ENCODE peak calls at places on chromosomes 1 and 21, in six cellular contexts. P is AG04450, V is fibroblast of the conjunctiva, E is EH, S is NCI-H2081, G is iPS-NIHi11. O is an unnamed sample.

GRCh38 chr1:197222025-197222685 is 45.9 kb upstream of the CRB1 start:
- DNase-seq in P (no peak), V (no peak), E (no peak), S (no peak), G (no peak), O (no peak)

GRCh38 chr1:37732111-37732780 is 32.7 kb downstream of the EPHA10 start:
- DNase-seq in P (no peak), V (no peak), E (no peak), S (no peak), G (peak), O (peak)

GRCh38 chr1:168637350-168637991 is 61.1 kb downstream of the XCL1 start:
- DNase-seq in P (no peak), V (no peak), E (peak), S (peak), G (peak), O (no peak)

GRCh38 chr1:219278288-219278687 is 104.6 kb downstream of the LYPLAL1 start:
- DNase-seq in P (no peak), V (no peak), E (peak), S (no peak), G (no peak), O (no peak)

GRCh38 chr1:113201560-113201959 is 128.6 kb downstream of the LRIG2 start:
- DNase-seq in P (no peak), V (no peak), E (no peak), S (no peak), G (no peak), O (no peak)

GRCh38 chr1:158417586-158417985 is 8.5 kb downstream of the OR10K2 start:
- DNase-seq in P (no peak), V (no peak), E (no peak), S (no peak), G (no peak), O (no peak)

GRCh38 chr21:15932681-15933200 is 203.0 kb downstream of the USP25 start:
- DNase-seq in P (no peak), V (no peak), E (no peak), S (no peak), G (no peak), O (no peak)

GRCh38 chr1:26239936-26240335 is 5.9 kb downstream of the CEP85 start:
- DNase-seq in P (no peak), V (no peak), E (peak), S (no peak), G (no peak), O (no peak)

GRCh38 chr1:118902299-118903270 is 85.6 kb downstream of the TBX15 start:
- DNase-seq in P (no peak), V (peak), E (peak), S (no peak), G (no peak), O (no peak)

GRCh38 chr1:85451236-85451830 is 13.6 kb downstream of the DDAH1 start:
- DNase-seq in P (no peak), V (no peak), E (no peak), S (no peak), G (no peak), O (no peak)

GRCh38 chr1:64536217-64536835 is 66.4 kb downstream of the CACHD1 start:
- DNase-seq in P (no peak), V (no peak), E (peak), S (peak), G (no peak), O (no peak)

GRCh38 chr1:186255286-186255685 is 119.8 kb downstream of the TPR start:
- DNase-seq in P (no peak), V (no peak), E (no peak), S (no peak), G (no peak), O (no peak)

GRCh38 chr21:39386899-39387298 is 38.0 kb upstream of the HMGN1 start:
- DNase-seq in P (no peak), V (no peak), E (no peak), S (no peak), G (no peak), O (no peak)

GRCh38 chr21:42398414-42399030 is 2.7 kb upstream of the TMPRSS3 start:
- DNase-seq in P (no peak), V (no peak), E (no peak), S (no peak), G (no peak), O (no peak)

GRCh38 chr1:228735871-228736586 is 750 bp downstream of the RHOU start:
- DNase-seq in P (no peak), V (no peak), E (peak), S (peak), G (peak), O (no peak)

GRCh38 chr1:175597969-175598765 is 145.2 kb downstream of the TNR start:
- DNase-seq in P (no peak), V (peak), E (no peak), S (no peak), G (no peak), O (no peak)

GRCh38 chr1:204507317-204508105 is 8.7 kb upstream of the MDM4 start:
- DNase-seq in P (no peak), V (no peak), E (peak), S (peak), G (peak), O (no peak)